ENCODE peak calls at places on chromosome 17, in eight cellular contexts. D is GM23338, B is SK-N-SH, Y is A549, V is HL-60, K is K562, P is HCT116, M is GM12878. N is an unnamed sample.

GRCh38 chr17:49843774-49844350 is 4.0 kb downstream of the TAC4 start:
- DNase-seq in B (no peak), P (no peak), D (peak), Y (peak), K (peak), M (no peak), V (no peak), N (no peak)

GRCh38 chr17:37067555-37068111 is 118.9 kb downstream of the AATF start:
- DNase-seq in P (peak), D (peak), Y (peak), B (peak), M (no peak), V (no peak), K (peak), N (peak)

GRCh38 chr17:38706625-38707298 is 1.7 kb downstream of the MLLT6 start:
- DNase-seq in Y (no peak), D (no peak), M (no peak), B (no peak), V (no peak), K (no peak), P (no peak), N (no peak)

GRCh38 chr17:2187758-2188157 is 115.8 kb downstream of the SMG6 start:
- DNase-seq in M (no peak), P (no peak), Y (no peak), D (no peak), K (no peak), V (no peak), B (no peak), N (no peak)

GRCh38 chr17:50691550-50692447 is 15.9 kb downstream of the ANKRD40 start:
- DNase-seq in B (no peak), M (no peak), V (no peak), P (no peak), K (no peak), D (no peak), Y (peak), N (no peak)

GRCh38 chr17:38877130-38877851 is 7.4 kb downstream of the LASP1 start:
- DNase-seq in K (no peak), D (peak), B (no peak), P (no peak), V (peak), Y (no peak), M (no peak), N (no peak)

GRCh38 chr17:15930426-15930825 is 14.5 kb upstream of the ADORA2B start:
- DNase-seq in M (no peak), B (no peak), Y (no peak), D (no peak), V (no peak), K (no peak), P (no peak), N (no peak)

GRCh38 chr17:78826836-78827509 is 13.6 kb downstream of the USP36 start:
- DNase-seq in P (no peak), V (peak), D (no peak), K (peak), B (no peak), M (no peak), Y (no peak), N (no peak)

GRCh38 chr17:72560303-72561247 is 439.8 kb downstream of the SOX9 start:
- DNase-seq in D (peak), K (peak), V (peak), M (no peak), P (peak), B (peak), Y (peak), N (no peak)

GRCh38 chr17:55735784-55736405 is 13.2 kb upstream of the TMEM100 start:
- DNase-seq in Y (peak), D (peak), M (no peak), P (peak), V (peak), K (peak), B (peak), N (no peak)

GRCh38 chr17:10754109-10754508 is 24.3 kb upstream of the TMEM220 start:
- DNase-seq in M (no peak), P (peak), B (peak), V (peak), K (peak), Y (peak), D (peak), N (no peak)

GRCh38 chr17:78176548-78177025 is 8.2 kb downstream of the SYNGR2 start:
- DNase-seq in B (peak), M (no peak), P (no peak), Y (peak), D (peak), V (peak), K (peak), N (no peak)

GRCh38 chr17:73284906-73285602 is 23.4 kb upstream of the CPSF4L start:
- DNase-seq in K (no peak), D (no peak), B (peak), Y (no peak), V (no peak), M (no peak), P (no peak), N (no peak)

GRCh38 chr17:50634123-50634914 is at the start of gene ABCC3:
- DNase-seq in D (no peak), V (no peak), P (no peak), K (no peak), M (no peak), B (peak), Y (peak), N (no peak)

GRCh38 chr17:57924677-57925076 is 30.5 kb downstream of the CUEDC1 start:
- DNase-seq in K (no peak), P (no peak), Y (no peak), B (no peak), D (no peak), M (no peak), V (no peak), N (no peak)

GRCh38 chr17:57707892-57708291 is 37.2 kb downstream of the CCDC182 start:
- DNase-seq in K (no peak), P (no peak), B (peak), M (no peak), V (no peak), D (peak), Y (no peak), N (no peak)

GRCh38 chr17:42132941-42133340 is 10.3 kb downstream of the HSPB9 start:
- DNase-seq in D (no peak), V (peak), Y (no peak), P (no peak), K (no peak), M (no peak), B (no peak), N (no peak)

GRCh38 chr17:37725601-37726146 is 19.2 kb downstream of the HNF1B start:
- DNase-seq in P (no peak), V (no peak), K (no peak), M (no peak), Y (no peak), D (no peak), B (no peak), N (no peak)

GRCh38 chr17:64005734-64006167 is 7.6 kb downstream of the PRR29 start:
- DNase-seq in M (no peak), V (no peak), D (no peak), K (peak), P (no peak), B (peak), Y (peak), N (no peak)

GRCh38 chr17:49259663-49260010 is 29.1 kb upstream of the PHOSPHO1 start:
- DNase-seq in K (no peak), B (no peak), P (no peak), D (no peak), V (no peak), Y (no peak), M (no peak), N (no peak)

GRCh38 chr17:78818932-78819331 is 21.7 kb downstream of the USP36 start:
- DNase-seq in Y (no peak), P (no peak), D (no peak), K (no peak), B (peak), M (no peak), V (no peak), N (no peak)

GRCh38 chr17:69608808-69609494 is 194.5 kb downstream of the MAP2K6 start:
- DNase-seq in B (no peak), Y (peak), D (no peak), V (no peak), K (no peak), P (no peak), M (no peak), N (no peak)

GRCh38 chr17:57935833-57936807 is 19.1 kb downstream of the CUEDC1 start:
- DNase-seq in D (peak), P (no peak), V (peak), K (no peak), M (no peak), B (peak), Y (no peak), N (no peak)

GRCh38 chr17:3761061-3761917 is 37.6 kb downstream of the HASPIN start:
- DNase-seq in V (no peak), D (no peak), P (no peak), B (no peak), Y (no peak), K (no peak), M (no peak), N (no peak)

GRCh38 chr17:75931062-75931461 is 9.8 kb downstream of the FBF1 start:
- DNase-seq in P (no peak), K (no peak), V (no peak), M (no peak), D (no peak), B (no peak), Y (no peak), N (no peak)

GRCh38 chr17:51846561-51846960 is 312.0 kb downstream of the CA10 start:
- DNase-seq in V (no peak), B (peak), M (no peak), K (no peak), Y (no peak), P (no peak), D (no peak), N (no peak)

GRCh38 chr17:76612465-76612864 is 26.8 kb upstream of the ST6GALNAC2 start:
- DNase-seq in M (no peak), B (no peak), D (no peak), P (no peak), V (no peak), K (no peak), Y (no peak), N (no peak)

GRCh38 chr17:28404812-28405570 is 1.0 kb downstream of the SLC46A1 start:
- DNase-seq in B (peak), M (no peak), P (no peak), K (no peak), Y (no peak), D (peak), V (no peak), N (no peak)

GRCh38 chr17:22492331-22492730 is 800.0 kb downstream of the KCNJ18 start:
- DNase-seq in Y (no peak), D (no peak), B (no peak), K (no peak), P (no peak), V (no peak), M (no peak), N (no peak)

GRCh38 chr17:67019809-67020208 is 24.5 kb upstream of the CACNG1 start:
- DNase-seq in B (no peak), K (no peak), M (no peak), D (no peak), P (no peak), V (no peak), Y (no peak), N (no peak)

GRCh38 chr17:64128787-64129514 is 993 bp downstream of the ERN1 start:
- DNase-seq in K (no peak), P (no peak), M (no peak), B (no peak), Y (peak), V (peak), D (peak), N (no peak)

GRCh38 chr17:55728833-55729232 is 6.2 kb upstream of the TMEM100 start:
- DNase-seq in P (no peak), B (no peak), K (no peak), D (no peak), M (no peak), V (no peak), Y (no peak), N (no peak)

GRCh38 chr17:63133489-63133888 is 167.5 kb downstream of the TANC2 start:
- DNase-seq in P (no peak), Y (no peak), D (no peak), V (no peak), B (no peak), M (no peak), K (no peak), N (no peak)

GRCh38 chr17:63918305-63918704 is 334 bp downstream of the GH1 start:
- DNase-seq in Y (peak), M (no peak), V (no peak), D (peak), B (no peak), K (no peak), P (no peak), N (no peak)

GRCh38 chr17:47720754-47721533 is 12.1 kb upstream of the TBX21 start:
- DNase-seq in V (peak), K (no peak), B (peak), M (no peak), D (peak), Y (no peak), P (peak), N (no peak)

GRCh38 chr17:68431661-68432071 is 25.6 kb downstream of the WIPI1 start:
- DNase-seq in M (no peak), V (peak), Y (peak), D (peak), K (peak), P (peak), B (peak), N (no peak)

GRCh38 chr17:7439462-7440112 is at the start of gene FGF11:
- DNase-seq in B (peak), P (no peak), K (no peak), Y (no peak), V (no peak), M (no peak), D (peak), N (no peak)
- H3K27ac ChIP-seq in B (no peak), P (no peak), K (peak), Y (peak), V (no peak), M (peak), D (peak), N (peak)

DNA sequence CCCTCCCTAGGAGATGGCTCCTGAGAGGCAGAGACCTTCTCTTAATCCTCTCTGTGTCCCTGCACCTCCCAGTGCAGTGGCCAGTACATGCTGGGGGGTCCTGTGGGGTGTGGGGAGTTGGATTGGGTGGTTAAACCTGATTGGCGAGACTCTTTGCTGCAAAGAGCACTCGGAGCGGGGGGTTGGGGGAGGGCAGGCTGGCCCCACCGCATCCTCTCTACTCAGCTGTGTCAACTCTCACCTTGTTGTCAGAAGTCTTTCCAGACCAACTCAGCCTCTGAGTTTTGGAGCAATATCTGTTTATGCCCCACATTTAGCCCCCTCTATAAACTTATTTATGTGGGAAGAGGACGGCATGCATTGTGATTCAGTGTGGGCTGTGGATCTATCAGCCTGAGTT is 40.0 kb downstream of the SMARCE1 start:
- DNase-seq in P (no peak), D (no peak), M (no peak), K (no peak), V (no peak), B (no peak), Y (no peak), N (no peak)
- TF ChIP-seq REST in P (no peak), D (no peak), M (no peak), K (no peak), V (no peak), B (no peak), Y (no peak), N (no peak)

DNA sequence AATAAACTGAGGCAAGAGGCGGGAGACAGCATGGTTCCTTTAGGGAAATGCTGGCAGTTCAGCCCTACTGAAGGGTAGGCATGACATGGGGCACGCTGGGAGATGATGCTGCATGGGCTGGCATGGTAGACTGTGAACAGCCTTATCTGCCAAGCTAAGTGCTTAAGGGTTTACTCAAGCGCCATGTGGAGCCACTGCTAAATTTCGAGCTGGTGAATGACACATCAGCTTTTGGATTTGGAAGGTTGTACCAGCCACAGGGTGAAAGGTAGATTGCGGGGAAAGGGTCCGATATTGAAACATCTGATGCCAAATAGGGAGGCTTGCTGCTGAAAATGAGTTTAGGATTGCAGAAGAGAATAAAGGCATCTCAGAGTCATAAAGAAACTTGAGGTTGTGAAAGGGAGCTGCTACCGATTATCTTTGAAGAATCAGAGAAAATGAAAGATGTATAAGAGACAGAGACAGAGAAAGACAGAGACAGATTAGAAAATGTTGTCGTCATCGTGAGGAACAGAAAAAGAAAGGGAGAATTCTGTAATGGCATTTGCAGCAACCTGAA is 16.4 kb downstream of the PIK3R5 start:
- DNase-seq in V (no peak), P (no peak), D (no peak), K (no peak), M (no peak), B (no peak), Y (no peak), N (no peak)
- H3K4me3 ChIP-seq in V (no peak), P (no peak), D (no peak), K (no peak), M (peak), B (no peak), Y (no peak), N (no peak)

GRCh38 chr17:81065500-81065899 is 30.5 kb downstream of the BAIAP2 start:
- DNase-seq in B (no peak), V (no peak), Y (no peak), K (no peak), D (no peak), P (no peak), M (no peak), N (no peak)
- H3K27ac ChIP-seq in B (no peak), V (no peak), Y (no peak), K (no peak), D (no peak), P (peak), M (no peak), N (no peak)

GRCh38 chr17:45230410-45230786 is 8.7 kb downstream of the FMNL1 start:
- DNase-seq in P (no peak), Y (no peak), M (no peak), V (no peak), D (no peak), K (no peak), B (no peak), N (no peak)

GRCh38 chr17:45231481-45232116 is 9.9 kb downstream of the FMNL1 start:
- DNase-seq in D (peak), Y (peak), B (peak), P (no peak), K (peak), M (no peak), V (no peak), N (no peak)

GRCh38 chr17:45229681-45230409 is 8.2 kb downstream of the FMNL1 start:
- DNase-seq in M (no peak), P (no peak), Y (no peak), K (no peak), B (no peak), D (no peak), V (no peak), N (no peak)

GRCh38 chr17:45232514-45233422 is 11.1 kb downstream of the FMNL1 start:
- DNase-seq in P (no peak), B (no peak), D (no peak), M (no peak), K (no peak), Y (peak), V (no peak), N (no peak)

GRCh38 chr17:45230787-45231480 is 9.2 kb downstream of the FMNL1 start:
- DNase-seq in D (no peak), B (peak), V (no peak), Y (peak), K (no peak), M (no peak), P (no peak), N (no peak)
- TF ChIP-seq REST in D (no peak), B (no peak), V (no peak), Y (no peak), K (no peak), M (no peak), P (no peak), N (no peak)

N was measured in Panc1.